ENCODE peak calls at places on chromosomes 2 and 18, in nine cellular contexts. I, K, N, G, U, Q, Z, P and L are unnamed samples. For H3K4me1, the result is how much of the 10 kb centered on the place peaks cover.

GRCh38 chr2:18378020-18378653 is 182.3 kb downstream of the RDH14 start:
- DNase-seq in Z (peak), I (peak), N (no peak), G (peak), P (no peak), U (no peak), Q (peak), K (no peak), L (no peak)

GRCh38 chr2:64659252-64659651 is 5.5 kb upstream of the SERTAD2 start:
- DNase-seq in K (no peak), I (no peak), P (no peak), N (no peak), U (no peak), Z (no peak), G (no peak), Q (no peak), L (no peak)

GRCh38 chr2:156896294-156896693 is 361.2 kb upstream of the GALNT5 start:
- DNase-seq in Q (peak), K (no peak), I (no peak), G (no peak), U (no peak), Z (no peak), N (no peak), P (no peak), L (no peak)

GRCh38 chr2:210859314-210859713 is 302.9 kb downstream of the CPS1 start:
- DNase-seq in G (no peak), Q (no peak), N (no peak), P (no peak), U (no peak), Z (no peak), I (no peak), K (no peak), L (no peak)

GRCh38 chr2:74037379-74037860 is 52.7 kb downstream of the TET3 start:
- DNase-seq in G (no peak), N (no peak), I (peak), Z (no peak), K (no peak), Q (peak), P (no peak), U (no peak), L (no peak)

GRCh38 chr2:23563673-23564617 is 179.0 kb downstream of the KLHL29 start:
- DNase-seq in K (peak), G (no peak), N (no peak), U (peak), I (peak), Z (peak), P (no peak), Q (peak), L (no peak)

GRCh38 chr2:7083580-7084509 is 166.6 kb downstream of the RNF144A start:
- DNase-seq in G (no peak), U (no peak), N (no peak), Q (peak), P (no peak), Z (no peak), K (no peak), I (peak), L (no peak)

GRCh38 chr2:223560704-223561435 is 41.3 kb downstream of the SCG2 start:
- DNase-seq in P (no peak), I (no peak), K (no peak), G (no peak), U (no peak), Z (no peak), Q (peak), N (no peak), L (no peak)

GRCh38 chr2:10034333-10035052 is 8.9 kb upstream of the KLF11 start:
- DNase-seq in N (peak), K (no peak), Z (no peak), Q (no peak), U (no peak), G (no peak), P (no peak), I (no peak), L (no peak)

GRCh38 chr2:188983427-188984101 is 9.4 kb downstream of the COL3A1 start:
- DNase-seq in Q (peak), N (no peak), K (no peak), I (peak), Z (no peak), G (no peak), P (no peak), U (no peak), L (no peak)

GRCh38 chr2:43942001-43942400 is 53.8 kb downstream of the LRPPRC start:
- DNase-seq in Q (peak), U (no peak), I (peak), Z (no peak), N (no peak), P (no peak), K (no peak), G (no peak), L (no peak)

GRCh38 chr2:196274387-196274809 is 103.0 kb upstream of the STK17B start:
- DNase-seq in Z (no peak), K (no peak), P (no peak), Q (peak), I (peak), G (peak), N (no peak), U (no peak), L (no peak)

GRCh38 chr2:31347788-31348187 is 66.8 kb downstream of the XDH start:
- DNase-seq in N (no peak), Z (no peak), K (no peak), P (no peak), Q (peak), G (no peak), I (peak), U (no peak), L (no peak)

DNA sequence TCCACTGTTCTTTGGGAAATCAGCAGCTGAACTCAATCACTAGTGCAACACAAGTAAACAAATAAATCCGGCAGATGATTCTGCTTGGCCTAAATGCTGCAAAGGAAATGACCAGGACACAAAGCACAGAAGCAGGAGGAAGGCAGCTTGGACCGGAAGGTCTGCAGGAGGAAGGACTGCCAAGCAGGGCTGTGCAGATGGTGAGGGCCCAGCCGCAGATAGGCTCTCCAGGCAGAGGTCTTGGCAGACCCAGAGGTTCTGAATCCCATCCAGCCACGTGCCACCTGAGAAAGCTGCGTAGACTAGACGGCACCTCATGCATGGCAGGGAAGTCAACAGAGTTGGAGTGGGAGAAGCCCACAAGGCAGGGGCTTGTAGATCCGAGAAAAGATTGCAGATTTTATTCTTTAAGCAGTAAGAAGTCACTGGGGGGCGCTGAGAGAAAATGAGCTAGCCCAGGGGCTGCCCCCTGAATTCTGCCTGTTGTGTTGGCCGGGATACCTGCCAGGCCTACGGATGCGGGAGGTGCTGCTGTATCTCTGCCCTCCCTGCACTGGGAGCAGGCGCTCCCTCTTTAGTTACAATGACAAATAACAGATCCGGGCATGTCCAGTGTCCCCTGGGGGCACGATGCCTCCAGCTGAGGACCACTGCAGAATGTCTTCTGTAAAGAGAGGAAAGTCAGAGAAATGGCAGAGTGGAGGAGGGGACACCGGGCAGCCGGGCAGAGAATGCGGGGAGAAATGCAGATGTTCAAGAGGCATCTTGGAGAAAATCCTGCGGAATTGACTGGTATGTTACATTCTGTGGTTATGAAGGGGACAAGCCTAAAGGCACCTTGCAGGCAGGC is 153.5 kb downstream of the PXDN start:
- DNase-seq in I (peak), G (no peak), K (no peak), Z (peak), P (no peak), Q (no peak), N (no peak), U (peak), L (no peak)
- H3K4me1 ChIP-seq in I (under half), G (under half), K (under half), Z (under half), P (under half), Q (under half), N (under half), U (under half), L (under half)

DNA sequence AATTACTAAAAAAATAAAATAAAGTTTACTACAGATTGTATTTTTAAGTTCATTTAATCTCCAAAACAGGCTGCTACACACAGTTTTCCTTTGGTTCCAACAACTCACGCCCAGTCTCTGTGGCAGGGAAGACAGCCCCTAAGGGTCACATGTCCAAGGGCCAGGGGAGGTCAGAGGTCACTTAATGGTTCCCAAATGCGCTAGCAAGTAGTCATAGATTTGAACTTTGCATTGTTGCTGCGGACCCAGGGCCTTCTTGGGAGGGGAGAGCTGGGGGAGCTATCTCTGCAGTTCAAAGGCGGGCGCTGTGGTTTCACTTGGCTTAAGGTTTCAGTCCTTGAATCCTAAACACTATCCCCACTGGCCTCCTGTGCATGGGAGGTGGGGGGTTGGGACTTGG is 74.8 kb upstream of the ZNF532 start:
- DNase-seq in Z (no peak), Q (no peak), P (no peak), I (peak), G (peak), N (no peak), K (no peak), U (no peak), L (peak)
- H3K4me1 ChIP-seq in Z (under half), Q (under half), P (half or more), I (under half), G (under half), N (under half), K (under half), U (under half), L (under half)

DNA sequence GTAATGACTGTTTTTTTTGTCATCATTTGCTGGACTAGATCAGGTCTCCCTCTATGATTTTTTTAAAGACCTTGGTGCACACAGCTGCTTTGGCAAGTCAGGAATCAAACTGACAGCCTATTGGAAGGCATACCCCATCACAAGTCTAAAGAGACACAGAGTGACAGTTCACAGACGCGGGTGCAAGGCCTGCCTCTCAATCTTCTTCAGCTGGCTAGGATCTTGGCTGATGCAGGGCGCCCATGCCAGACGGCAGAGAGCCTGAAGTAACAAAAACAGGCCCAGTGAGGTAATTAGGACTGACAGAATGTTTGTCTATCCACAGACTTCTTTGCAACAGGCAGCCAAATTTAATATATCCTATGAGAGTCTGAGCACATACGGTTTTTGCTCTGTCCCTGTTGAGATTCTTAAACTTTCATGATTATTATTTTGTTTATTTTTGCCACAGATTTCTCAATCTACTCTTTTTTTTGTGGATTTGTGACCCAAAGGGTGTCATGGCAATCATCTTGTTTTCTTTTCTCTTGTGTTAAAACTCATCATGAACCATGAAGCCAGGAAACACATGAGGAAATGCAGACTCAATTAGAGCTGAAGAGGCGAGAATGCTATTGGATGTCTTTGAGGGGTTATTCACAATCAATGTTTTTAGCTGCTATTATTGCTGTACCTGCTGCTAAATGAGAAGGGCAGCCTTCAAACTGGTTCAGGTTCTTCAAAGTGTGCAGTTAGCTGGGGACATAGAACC is 99.3 kb upstream of the MMADHC start:
- DNase-seq in Q (no peak), U (no peak), G (peak), K (peak), P (no peak), N (no peak), Z (peak), I (no peak), L (no peak)
- H3K4me1 ChIP-seq in Q (under half), U (under half), G (under half), K (under half), P (under half), N (under half), Z (under half), I (under half), L (under half)

GRCh38 chr18:29157905-29158304 is 981.0 kb upstream of the CDH2 start:
- DNase-seq in U (no peak), P (no peak), G (no peak), Q (peak), Z (no peak), N (no peak), K (no peak), I (no peak), L (no peak)
- H3K4me1 ChIP-seq in U (under half), P (under half), G (under half), Q (under half), Z (under half), N (under half), K (under half), I (under half), L (under half)

GRCh38 chr2:128412181-128412871 is 93.7 kb upstream of the HS6ST1 start:
- DNase-seq in N (no peak), Z (no peak), P (no peak), G (no peak), Q (no peak), K (no peak), U (peak), I (peak), L (peak)
- H3K4me1 ChIP-seq in N (under half), Z (under half), P (under half), G (under half), Q (under half), K (under half), U (under half), I (under half), L (under half)

GRCh38 chr18:13272411-13272810 is 53.9 kb downstream of the LDLRAD4 start:
- DNase-seq in U (no peak), P (no peak), G (peak), I (no peak), Z (no peak), K (no peak), Q (no peak), N (no peak), L (no peak)

GRCh38 chr18:13271512-13271911 is 53.0 kb downstream of the LDLRAD4 start:
- DNase-seq in P (no peak), Z (no peak), U (no peak), Q (no peak), K (no peak), G (peak), I (no peak), N (no peak), L (no peak)

GRCh38 chr18:13269599-13270011 is 51.0 kb downstream of the LDLRAD4 start:
- DNase-seq in P (no peak), I (peak), K (no peak), G (peak), Z (no peak), N (no peak), Q (no peak), U (no peak), L (peak)

GRCh38 chr18:13268746-13269285 is 50.3 kb downstream of the LDLRAD4 start:
- DNase-seq in P (no peak), U (no peak), I (no peak), N (no peak), Q (no peak), K (no peak), Z (no peak), G (no peak), L (no peak)

DNA sequence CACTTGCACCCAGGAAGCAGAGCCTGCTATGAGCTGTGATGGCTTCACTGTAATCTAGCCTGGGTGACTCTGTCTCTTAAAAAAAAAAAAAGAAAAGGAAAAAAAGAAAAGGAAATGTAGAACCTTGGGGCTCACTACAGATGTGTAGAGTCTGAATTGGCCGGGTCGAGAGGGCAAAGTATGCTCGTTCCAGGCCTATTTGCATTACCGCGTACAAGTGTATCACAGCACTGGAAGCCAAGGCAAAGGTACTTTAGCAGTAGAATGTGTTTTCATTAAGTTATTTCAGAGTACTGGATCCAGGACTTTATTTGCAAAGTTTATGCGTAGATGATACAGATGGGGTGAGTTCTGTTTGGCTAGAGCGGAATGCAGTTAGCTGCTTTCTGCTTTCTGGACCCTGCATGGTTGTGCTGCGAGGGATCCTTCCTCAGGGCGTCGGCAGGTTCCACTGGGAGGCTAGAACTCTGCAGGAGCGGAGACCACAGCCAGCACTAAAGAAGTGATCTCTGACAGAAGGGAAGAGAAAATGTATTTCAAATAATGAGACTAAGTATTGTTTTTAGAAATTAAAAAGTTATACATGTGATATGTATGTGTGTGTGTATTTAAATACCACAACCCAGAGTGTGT is 51.8 kb downstream of the LDLRAD4 start:
- DNase-seq in I (no peak), Z (no peak), N (no peak), P (no peak), G (no peak), U (no peak), K (no peak), Q (no peak), L (no peak)
- H3K4me1 ChIP-seq in I (under half), Z (under half), N (under half), P (half or more), G (under half), U (under half), K (under half), Q (under half), L (under half)

GRCh38 chr2:236870401-236870800 is 215.3 kb upstream of the COPS8 start:
- DNase-seq in Q (no peak), G (no peak), U (no peak), N (no peak), P (no peak), I (peak), K (no peak), Z (no peak), L (no peak)
- H3K4me1 ChIP-seq in Q (under half), G (under half), U (under half), N (under half), P (under half), I (under half), K (under half), Z (under half), L (under half)

GRCh38 chr2:1968222-1968987 is 224.1 kb upstream of the PXDN start:
- DNase-seq in Z (peak), P (no peak), K (no peak), G (no peak), Q (no peak), N (no peak), U (no peak), I (no peak), L (no peak)

GRCh38 chr2:1967242-1968210 is 223.2 kb upstream of the PXDN start:
- DNase-seq in Q (no peak), U (no peak), P (no peak), K (no peak), N (no peak), Z (peak), I (no peak), G (no peak), L (no peak)

GRCh38 chr2:1970341-1970740 is 226.0 kb upstream of the PXDN start:
- DNase-seq in Q (no peak), U (no peak), P (no peak), K (no peak), Z (no peak), G (no peak), I (no peak), N (no peak), L (no peak)

GRCh38 chr2:1969701-1970015 is 225.3 kb upstream of the PXDN start:
- DNase-seq in K (no peak), Z (no peak), N (no peak), P (no peak), I (no peak), Q (no peak), U (no peak), G (no peak), L (no peak)

GRCh38 chr2:1968988-1969700 is 224.8 kb upstream of the PXDN start:
- DNase-seq in I (no peak), P (no peak), K (no peak), Q (no peak), G (no peak), Z (peak), N (no peak), U (no peak), L (no peak)
- H3K4me1 ChIP-seq in I (under half), P (half or more), K (under half), Q (under half), G (under half), Z (under half), N (under half), U (under half), L (under half)